ENCODE peak calls at places on chromosomes 7 and 10, in four cellular contexts. O, K, N and G are unnamed samples.

GRCh38 chr10:97435211-97435610 is 9.2 kb downstream of the PGAM1 start:
- DNase-seq in O (no peak), K (no peak), N (no peak), G (no peak)

GRCh38 chr10:74987339-74988054 is 124.0 kb upstream of the SAMD8 start:
- DNase-seq in O (no peak), K (no peak), N (no peak), G (no peak)

GRCh38 chr10:95860486-95861040 is 47.2 kb upstream of the CC2D2B start:
- DNase-seq in O (no peak), K (no peak), N (peak; percentile 20), G (peak; percentile 1)

GRCh38 chr7:30175171-30175570 is 40.4 kb downstream of the MTURN start:
- DNase-seq in O (no peak), K (no peak), N (no peak), G (no peak)

GRCh38 chr10:12394236-12395033 is 45.1 kb downstream of the CAMK1D start:
- DNase-seq in O (peak; percentile 32), K (peak; percentile 69), N (peak; percentile 75), G (no peak)

GRCh38 chr10:944034-944831 is 12.7 kb upstream of the LARP4B start:
- DNase-seq in O (no peak), K (peak; percentile 21), N (peak; percentile 25), G (peak; percentile 93)

GRCh38 chr10:33392706-33393105 is 58.2 kb upstream of the NRP1 start:
- DNase-seq in O (no peak), K (no peak), N (no peak), G (no peak)

GRCh38 chr10:85319150-85319549 is 990.8 kb downstream of the CCSER2 start:
- DNase-seq in O (no peak), K (peak; percentile 87), N (no peak), G (no peak)

GRCh38 chr7:2721842-2722241 is 33.8 kb downstream of the AMZ1 start:
- DNase-seq in O (no peak), K (no peak), N (no peak), G (peak; percentile 58)

GRCh38 chr10:44382131-44382858 is 2.6 kb downstream of the CXCL12 start:
- DNase-seq in O (no peak), K (no peak), N (no peak), G (peak; percentile 92)

GRCh38 chr10:8360365-8360764 is 305.9 kb downstream of the GATA3 start:
- DNase-seq in O (no peak), K (no peak), N (no peak), G (no peak)

GRCh38 chr10:101489355-101489754 is 98.7 kb downstream of the POLL start:
- DNase-seq in O (no peak), K (peak; percentile 4), N (peak; percentile 75), G (no peak)

GRCh38 chr7:27945356-27945755 is 205.4 kb downstream of the TAX1BP1 start:
- DNase-seq in O (no peak), K (no peak), N (no peak), G (no peak)

GRCh38 chr10:62081322-62081945 is 179.9 kb downstream of the ARID5B start:
- DNase-seq in O (no peak), K (no peak), N (no peak), G (no peak)

GRCh38 chr10:114697061-114697598 is 39.1 kb upstream of the ABLIM1 start:
- DNase-seq in O (no peak), K (peak; percentile 40), N (peak; percentile 37), G (peak; percentile 62)

GRCh38 chr7:79096361-79096805 is 357.1 kb downstream of the MAGI2 start:
- DNase-seq in O (no peak), K (no peak), N (peak; percentile 67), G (peak; percentile 80)

GRCh38 chr7:44385384-44386138 is 60.2 kb upstream of the CAMK2B start:
- DNase-seq in O (peak; percentile 23), K (peak; percentile 85), N (no peak), G (no peak)

GRCh38 chr7:5428470-5429252 is 5.0 kb upstream of the TNRC18 start:
- DNase-seq in O (no peak), K (peak; percentile 95), N (peak; percentile 90), G (peak; percentile 93)

GRCh38 chr7:123534383-123535260 is at the start of gene IQUB:
- DNase-seq in O (peak; percentile 97), K (peak; percentile 97), N (peak; percentile 95), G (peak; percentile 98)

GRCh38 chr7:127885843-127886242 is 145.4 kb downstream of the LRRC4 start:
- DNase-seq in O (no peak), K (peak; percentile 82), N (peak; percentile 78), G (peak; percentile 55)

GRCh38 chr7:34064511-34065158 is 159.3 kb downstream of the BMPER start:
- DNase-seq in O (no peak), K (peak; percentile 47), N (peak; percentile 67), G (no peak)

GRCh38 chr7:154832557-154833138 is 170.3 kb downstream of the PAXIP1 start:
- DNase-seq in O (peak; percentile 54), K (peak; percentile 36), N (no peak), G (no peak)

GRCh38 chr10:79148452-79149344 is 79.9 kb downstream of the ZMIZ1 start:
- DNase-seq in O (no peak), K (peak; percentile 30), N (peak; percentile 40), G (no peak)

GRCh38 chr10:111017093-111017492 is 59.7 kb upstream of the ADRA2A start:
- DNase-seq in O (no peak), K (no peak), N (no peak), G (no peak)

DNA sequence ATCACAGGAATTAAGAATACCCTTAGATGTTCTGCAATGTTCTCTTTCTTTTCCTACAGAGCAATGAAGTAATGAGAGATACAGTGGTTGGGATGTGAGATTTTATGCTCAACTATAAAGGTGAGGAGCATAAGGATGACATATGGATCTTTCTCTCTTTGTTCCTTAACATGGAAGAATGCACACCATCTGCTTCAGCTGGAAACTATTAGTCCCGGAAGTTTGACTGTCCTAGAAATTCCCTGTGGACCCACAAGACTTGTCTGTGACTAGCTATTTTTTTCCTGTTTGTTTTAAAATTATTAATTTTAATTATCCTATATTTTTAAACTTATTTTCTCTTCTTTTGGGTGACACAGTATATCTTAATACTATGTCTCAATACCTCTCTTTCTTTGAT is 80.2 kb downstream of the DKK1 start:
- DNase-seq in O (no peak), K (no peak), N (no peak), G (no peak)
- H2AFZ ChIP-seq in O (no peak overlapping the region), K (no peak overlapping the region), N (no peak overlapping the region), G (no peak overlapping the region)

DNA sequence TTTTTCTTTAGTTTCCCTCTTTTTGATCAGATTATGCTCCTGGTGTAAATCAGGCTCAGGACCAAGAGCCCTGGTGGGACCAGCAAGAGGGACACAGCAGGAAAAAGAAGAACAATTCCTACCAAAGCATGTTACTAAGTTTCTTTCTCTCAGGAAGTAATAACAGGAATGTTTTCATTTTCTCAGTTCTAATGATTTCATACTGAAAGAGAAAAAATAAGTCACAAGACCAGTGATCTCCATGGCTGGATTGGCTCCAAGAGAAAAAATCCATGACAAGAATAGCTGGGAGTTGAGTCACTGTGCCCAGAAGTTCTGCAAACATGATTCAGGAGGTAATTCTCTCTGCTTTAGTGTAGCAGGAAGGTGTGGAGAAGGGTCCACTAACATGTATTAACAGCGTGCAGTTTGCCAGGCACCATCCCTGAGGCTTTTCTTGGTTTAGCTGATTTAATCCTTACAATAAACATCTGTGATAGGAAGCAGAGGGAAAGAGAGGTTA is 23.8 kb upstream of the IFIT2 start:
- DNase-seq in O (no peak), K (peak; percentile 94), N (peak; percentile 98), G (no peak)
- H2AFZ ChIP-seq in O (peak overlapping the region; percentile 60), K (no peak overlapping the region), N (peak overlapping the region; percentile 81), G (peak overlapping the region; percentile 69)

GRCh38 chr7:1324028-1324900 is 91.6 kb downstream of the UNCX start:
- DNase-seq in O (no peak), K (no peak), N (no peak), G (peak; percentile 31)

GRCh38 chr7:1322240-1323110 is 89.8 kb downstream of the UNCX start:
- DNase-seq in O (no peak), K (no peak), N (no peak), G (peak; percentile 82)

GRCh38 chr7:1321411-1322239 is 89.0 kb downstream of the UNCX start:
- DNase-seq in O (no peak), K (no peak), N (no peak), G (no peak)

GRCh38 chr7:1325246-1325645 is 92.6 kb downstream of the UNCX start:
- DNase-seq in O (no peak), K (no peak), N (no peak), G (no peak)

DNA sequence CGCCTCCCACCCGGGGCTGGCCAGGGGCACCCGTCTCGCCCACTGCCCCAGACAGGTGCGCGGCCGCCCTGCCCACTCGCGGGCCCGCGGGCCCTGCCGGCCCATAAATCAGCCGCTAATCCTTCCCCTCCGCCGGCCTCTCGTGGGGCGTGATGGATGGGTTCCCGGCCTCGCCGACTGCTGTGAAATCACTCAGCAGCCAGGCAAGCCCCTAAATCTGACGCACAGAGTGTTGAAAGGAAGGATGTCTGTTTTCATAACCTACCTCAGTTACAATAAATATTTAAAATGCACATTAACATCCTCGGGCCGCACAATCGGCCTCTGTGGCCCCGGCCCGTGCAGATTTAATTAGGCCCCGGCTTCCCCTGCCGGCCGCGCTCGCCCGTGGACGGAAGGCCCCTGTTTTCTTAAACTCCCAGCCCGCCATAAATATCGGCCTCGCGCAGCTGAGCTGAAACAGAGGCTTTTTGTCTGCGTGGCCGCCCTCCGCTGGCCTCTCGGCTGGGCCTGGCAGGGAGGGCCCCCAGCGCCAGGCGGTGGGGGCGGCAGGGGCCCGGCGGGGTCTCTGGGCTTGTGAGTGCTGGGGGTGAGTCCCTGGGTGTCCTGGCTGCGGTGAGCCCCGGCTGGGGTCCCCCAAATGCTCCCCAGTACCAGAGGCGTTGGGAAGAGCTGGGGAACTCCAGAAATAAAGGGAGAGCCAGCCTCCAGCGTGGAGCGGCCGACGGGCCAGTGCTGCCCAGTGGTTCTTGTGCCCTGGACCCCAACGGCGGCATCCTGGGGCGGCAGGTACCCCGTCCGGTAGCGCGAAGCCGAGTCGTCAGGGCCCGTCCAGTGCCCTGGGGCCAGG is 90.7 kb downstream of the UNCX start:
- DNase-seq in O (no peak), K (no peak), N (no peak), G (peak; percentile 85)
- H2AFZ ChIP-seq in O (no peak overlapping the region), K (no peak overlapping the region), N (no peak overlapping the region), G (no peak overlapping the region)

GRCh38 chr10:3807221-3807927 is 22.4 kb upstream of the KLF6 start:
- DNase-seq in O (no peak), K (peak; percentile 71), N (no peak), G (no peak)

GRCh38 chr10:3805791-3806381 is 20.9 kb upstream of the KLF6 start:
- DNase-seq in O (no peak), K (peak; percentile 91), N (peak; percentile 77), G (no peak)

GRCh38 chr10:3806603-3807002 is 21.6 kb upstream of the KLF6 start:
- DNase-seq in O (no peak), K (peak; percentile 80), N (peak; percentile 94), G (no peak)

GRCh38 chr10:3808689-3809199 is 23.7 kb upstream of the KLF6 start:
- DNase-seq in O (no peak), K (no peak), N (no peak), G (no peak)

GRCh38 chr10:3807928-3808496 is 23.0 kb upstream of the KLF6 start:
- DNase-seq in O (no peak), K (no peak), N (no peak), G (no peak)
- H2AFZ ChIP-seq in O (peak overlapping the region; percentile 45), K (no peak overlapping the region), N (no peak overlapping the region), G (no peak overlapping the region)

GRCh38 chr10:124743188-124744046 is 761 bp downstream of the FAM53B start:
- DNase-seq in O (peak; percentile 71), K (peak; percentile 58), N (no peak), G (peak; percentile 93)
- H2AFZ ChIP-seq in O (no peak overlapping the region), K (peak overlapping the region; percentile 69), N (peak overlapping the region; percentile 92), G (no peak overlapping the region)